ENCODE peak calls at places on chromosomes 6 and 20, in four cellular contexts. F is HepG2, J is H1, D is GM12878. V is an unnamed sample.

GRCh38 chr6:131083687-131084086 is 20.6 kb upstream of the EPB41L2 start:
- DNase-seq in F (no peak), J (no peak), D (no peak), V (no peak)

GRCh38 chr20:36462440-36463211 is 78.7 kb upstream of the MYL9 start:
- DNase-seq in F (no peak), J (no peak), D (no peak), V (no peak)

GRCh38 chr6:69847507-69847812 is 18.9 kb upstream of the COL19A1 start:
- DNase-seq in F (no peak), J (no peak), D (no peak), V (no peak)

GRCh38 chr20:4740774-4741431 is 19.2 kb downstream of the PRND start:
- DNase-seq in F (peak), J (peak), D (no peak), V (peak)

GRCh38 chr6:53926505-53926904 is 131.7 kb downstream of the LRRC1 start:
- DNase-seq in F (no peak), J (no peak), D (no peak), V (no peak)

GRCh38 chr20:32034581-32035397 is 17.3 kb upstream of the HCK start:
- DNase-seq in F (no peak), J (no peak), D (no peak), V (no peak)

GRCh38 chr20:41017448-41018042 is 11.1 kb upstream of the TOP1 start:
- DNase-seq in F (peak), J (no peak), D (no peak), V (no peak)

GRCh38 chr20:24651171-24651972 is 181.9 kb downstream of the SYNDIG1 start:
- DNase-seq in F (no peak), J (no peak), D (no peak), V (no peak)

GRCh38 chr6:89412071-89413005 is at the start of gene RRAGD:
- DNase-seq in F (no peak), J (no peak), D (no peak), V (no peak)

GRCh38 chr6:130293800-130294199 is 71.0 kb upstream of the SAMD3 start:
- DNase-seq in F (peak), J (peak), D (peak), V (peak)

GRCh38 chr6:168440520-168441433 is at the start of gene SMOC2:
- DNase-seq in F (no peak), J (no peak), D (no peak), V (no peak)

GRCh38 chr6:153130515-153131036 is 506 bp downstream of the RGS17 start:
- DNase-seq in F (no peak), J (no peak), D (no peak), V (no peak)

GRCh38 chr20:4813839-4814695 is 92.4 kb downstream of the PRND start:
- DNase-seq in F (no peak), J (no peak), D (peak), V (no peak)

GRCh38 chr6:135162678-135163439 is 18.2 kb upstream of the MYB start:
- DNase-seq in F (peak), J (peak), D (no peak), V (peak)

GRCh38 chr20:46894971-46895905 is 595 bp downstream of the EYA2 start:
- DNase-seq in F (no peak), J (no peak), D (no peak), V (peak)

GRCh38 chr6:76876922-76877553 is 586.3 kb downstream of the HTR1B start:
- DNase-seq in F (peak), J (peak), D (no peak), V (peak)

GRCh38 chr20:32326507-32326851 is 31.7 kb upstream of the ASXL1 start:
- DNase-seq in F (peak), J (no peak), D (no peak), V (no peak)

GRCh38 chr6:153207041-153207440 is 76.0 kb upstream of the RGS17 start:
- DNase-seq in F (no peak), J (no peak), D (no peak), V (no peak)

DNA sequence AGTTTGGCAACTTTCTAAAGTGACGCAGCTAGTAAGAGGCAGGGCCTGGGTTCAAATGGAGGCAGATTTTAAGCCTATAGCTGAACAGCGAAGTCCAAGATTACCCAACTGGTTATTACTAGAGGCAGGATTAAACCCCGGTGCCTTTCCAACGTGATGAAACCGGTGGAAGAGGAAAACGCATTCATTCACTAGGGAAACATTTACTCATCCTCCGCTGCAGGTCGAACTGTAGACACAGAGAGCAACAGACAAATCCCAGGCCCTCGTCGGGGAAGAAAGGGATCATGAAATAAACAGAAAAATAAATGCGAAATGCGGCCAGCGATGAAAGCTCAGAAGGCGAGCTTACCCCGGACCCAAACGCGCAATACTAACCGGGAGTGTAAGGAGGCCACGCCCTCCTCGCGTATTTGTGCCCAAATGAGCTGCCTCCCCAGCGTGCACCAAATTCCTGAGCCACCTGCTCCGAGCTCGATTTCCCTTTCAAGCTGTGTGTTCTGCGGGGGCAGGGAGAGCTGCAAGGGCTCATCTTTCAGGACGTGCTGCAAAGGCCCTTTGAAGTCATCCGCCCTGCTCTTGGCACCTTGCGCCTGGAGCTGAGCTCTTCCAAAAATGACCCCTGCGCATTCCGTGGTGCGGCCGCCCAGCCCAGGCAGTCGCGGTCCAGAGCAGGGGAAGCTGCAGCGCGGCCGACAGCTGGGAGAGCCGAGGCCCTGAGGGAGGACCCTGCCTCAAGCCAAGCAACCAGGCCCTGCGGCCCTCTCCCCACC is 46.9 kb downstream of the PDYN start:
- DNase-seq in F (peak), J (peak), D (no peak), V (peak)
- TF ChIP-seq SUZ12 in F (no peak), J (no peak), D (no peak), V (no peak)

GRCh38 chr6:20705741-20706140 is 171.5 kb downstream of the CDKAL1 start:
- DNase-seq in F (peak), J (no peak), D (no peak), V (no peak)
- H3K9ac ChIP-seq in F (no peak), J (no peak), D (no peak), V (no peak)

GRCh38 chr6:15839969-15840541 is 177.2 kb upstream of the DTNBP1 start:
- DNase-seq in F (no peak), J (no peak), D (no peak), V (no peak)

GRCh38 chr6:15841937-15842698 is 179.3 kb upstream of the DTNBP1 start:
- DNase-seq in F (no peak), J (no peak), D (no peak), V (no peak)

GRCh38 chr6:15842718-15843117 is 179.9 kb upstream of the DTNBP1 start:
- DNase-seq in F (no peak), J (no peak), D (no peak), V (no peak)

GRCh38 chr6:15843226-15843625 is 180.4 kb upstream of the DTNBP1 start:
- DNase-seq in F (no peak), J (no peak), D (no peak), V (no peak)

DNA sequence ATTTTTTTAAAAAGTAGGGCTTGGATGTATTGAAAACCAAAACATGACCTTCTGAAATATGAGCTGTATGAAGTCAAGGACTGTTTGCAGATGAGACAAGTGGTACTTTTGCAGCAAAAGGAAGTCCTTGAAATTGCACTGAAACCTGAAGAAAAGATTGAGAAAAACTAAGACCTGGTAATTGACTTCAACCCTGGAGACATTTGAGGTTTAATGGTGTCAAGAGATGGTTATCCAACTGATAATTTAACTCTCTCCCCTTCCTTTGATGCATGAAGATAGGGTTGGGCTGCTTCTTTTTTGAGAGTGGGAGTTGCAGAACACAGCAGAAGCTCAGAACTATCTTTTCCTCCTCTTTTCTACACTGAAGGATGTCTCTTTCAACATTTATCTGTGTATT is 180.9 kb upstream of the DTNBP1 start:
- DNase-seq in F (no peak), J (no peak), D (no peak), V (no peak)
- TF ChIP-seq SUZ12 in F (no peak), J (no peak), D (no peak), V (no peak)

GRCh38 chr6:44119704-44120262 is 7.5 kb downstream of the MRPL14 start:
- DNase-seq in F (no peak), J (no peak), D (no peak), V (no peak)

GRCh38 chr6:44126320-44127149 is 717 bp downstream of the MRPL14 start:
- DNase-seq in F (peak), J (no peak), D (peak), V (no peak)

GRCh38 chr6:44123544-44123943 is 3.7 kb downstream of the MRPL14 start:
- DNase-seq in F (no peak), J (no peak), D (no peak), V (no peak)

GRCh38 chr6:44120692-44121443 is 6.4 kb downstream of the MRPL14 start:
- DNase-seq in F (no peak), J (no peak), D (no peak), V (no peak)

DNA sequence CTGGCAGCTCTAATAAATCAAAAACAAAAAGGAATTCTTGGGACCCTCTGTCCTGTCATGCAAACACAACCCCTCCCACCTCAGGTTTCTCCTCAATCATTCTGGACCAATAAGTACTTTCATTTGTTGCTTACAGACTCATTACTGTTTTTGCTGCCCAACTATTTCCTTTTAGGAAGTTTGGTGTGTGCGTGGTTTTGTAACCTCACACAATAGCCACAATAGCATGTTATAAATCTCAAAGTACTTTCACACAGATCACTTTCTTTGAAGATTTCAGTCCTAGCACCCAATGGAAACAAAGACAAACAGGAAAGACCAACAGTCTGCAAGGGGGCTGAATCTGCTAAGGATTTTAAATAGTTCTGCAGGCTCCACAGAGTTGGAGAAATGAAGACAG is 4.4 kb downstream of the MRPL14 start:
- DNase-seq in F (peak), J (no peak), D (peak), V (no peak)
- H3K9ac ChIP-seq in F (peak), J (no peak), D (no peak), V (no peak)

DNA sequence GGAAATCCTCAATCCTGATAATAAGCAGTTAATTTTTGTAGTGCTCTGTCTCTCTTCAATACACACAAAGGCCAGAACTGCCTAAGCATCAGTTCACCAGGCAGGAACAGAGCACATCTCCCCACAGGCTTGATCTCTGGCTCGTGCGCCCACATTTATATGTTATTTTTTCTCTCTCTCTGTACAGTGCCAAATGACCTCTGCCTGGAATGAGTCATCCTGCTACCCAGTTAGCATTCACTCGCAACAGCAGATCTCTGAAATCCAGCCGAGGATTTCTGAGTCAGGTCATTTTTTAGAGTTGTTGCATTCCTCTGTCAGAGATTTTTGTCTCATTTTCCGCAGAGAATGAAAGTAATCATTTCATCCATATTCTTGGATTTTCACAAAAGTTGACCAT is 107.1 kb downstream of the COL12A1 start:
- DNase-seq in F (peak), J (no peak), D (no peak), V (no peak)
- TF ChIP-seq SUZ12 in F (no peak), J (no peak), D (no peak), V (no peak)

DNA sequence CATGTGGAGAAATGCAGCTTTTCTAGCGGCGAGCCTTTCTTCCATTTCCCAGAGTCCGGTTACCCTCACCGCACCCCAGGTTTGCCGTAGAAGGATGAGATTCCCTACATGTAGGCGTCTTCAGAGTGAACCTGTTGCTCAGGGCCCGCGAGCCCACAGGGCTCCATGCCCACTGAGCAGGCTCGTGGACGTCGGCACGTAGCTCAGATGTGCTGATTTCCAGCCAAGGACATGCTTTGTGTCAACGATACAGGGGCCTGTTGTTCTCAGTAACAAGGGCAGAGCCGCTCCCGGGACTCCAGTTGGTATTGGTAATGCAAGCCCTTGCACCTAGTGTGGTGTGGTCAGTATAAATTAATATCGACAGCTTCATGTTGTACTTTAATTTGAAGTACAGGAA is 159.6 kb downstream of the MTHFD1L start:
- DNase-seq in F (no peak), J (no peak), D (no peak), V (no peak)
- H3K9ac ChIP-seq in F (no peak), J (no peak), D (no peak), V (no peak)

GRCh38 chr6:143222758-143223334 is 162.2 kb downstream of the AIG1 start:
- DNase-seq in F (no peak), J (no peak), D (no peak), V (no peak)
- TF ChIP-seq SUZ12 in F (no peak), J (no peak), D (no peak), V (no peak)

GRCh38 chr6:144353871-144354314 is 68.8 kb downstream of the UTRN start:
- DNase-seq in F (no peak), J (no peak), D (peak), V (no peak)
- H3K9ac ChIP-seq in F (no peak), J (no peak), D (no peak), V (no peak)

V was measured in NT2/D1.